ENCODE peak calls at places on chromosome 6, in six cellular contexts. O is prostate gland, G is MV-4-11, D is NCI-H2171 treated with DMSO at 0.1 percent for 48 hours, I is caudate nucleus, X is left ventricle myocardium superior. L is an unnamed sample.

GRCh38 chr6:145086197-145086596 is 649.1 kb downstream of the EPM2A start:
- DNase-seq in O (no peak), G (peak; percentile 39), D (peak; percentile 98), I (no peak), X (peak; percentile 27), L (peak; percentile 68)

GRCh38 chr6:101779051-101779844 is 385.7 kb downstream of the GRIK2 start:
- DNase-seq in O (no peak), G (peak; percentile 8), D (no peak), I (no peak), X (no peak), L (no peak)

GRCh38 chr6:116127771-116128493 is 2.0 kb upstream of the COL10A1 start:
- DNase-seq in O (no peak), G (no peak), D (no peak), I (no peak), X (no peak), L (no peak)

GRCh38 chr6:6219716-6220115 is 100.7 kb downstream of the F13A1 start:
- DNase-seq in O (no peak), G (no peak), D (no peak), I (no peak), X (no peak), L (no peak)

GRCh38 chr6:16721977-16722376 is 39.3 kb downstream of the ATXN1 start:
- DNase-seq in O (no peak), G (peak; percentile 27), D (no peak), I (no peak), X (no peak), L (no peak)

GRCh38 chr6:43090557-43090952 is 14.4 kb downstream of the PTK7 start:
- DNase-seq in O (peak; percentile 79), G (no peak), D (peak; percentile 35), I (no peak), X (no peak), L (no peak)

GRCh38 chr6:35079311-35080000 is 61.7 kb downstream of the TCP11 start:
- DNase-seq in O (no peak), G (no peak), D (no peak), I (no peak), X (no peak), L (no peak)

GRCh38 chr6:132780770-132781371 is 17.6 kb downstream of the SLC18B1 start:
- DNase-seq in O (no peak), G (peak; percentile 6), D (no peak), I (no peak), X (no peak), L (peak; percentile 28)

GRCh38 chr6:168226095-168226781 is 93.3 kb downstream of the DACT2 start:
- DNase-seq in O (no peak), G (no peak), D (no peak), I (no peak), X (no peak), L (no peak)

GRCh38 chr6:45326698-45327417 is 1.3 kb upstream of the RUNX2 start:
- DNase-seq in O (no peak), G (no peak), D (no peak), I (no peak), X (no peak), L (no peak)

GRCh38 chr6:25013249-25013648 is 77.5 kb upstream of the RIPOR2 start:
- DNase-seq in O (no peak), G (no peak), D (peak; percentile 64), I (no peak), X (no peak), L (no peak)

GRCh38 chr6:91560409-91560808 is 973.5 kb upstream of the MAP3K7 start:
- DNase-seq in O (no peak), G (no peak), D (no peak), I (no peak), X (no peak), L (no peak)

GRCh38 chr6:75620387-75621304 is 19.0 kb downstream of the SENP6 start:
- DNase-seq in O (no peak), G (no peak), D (no peak), I (no peak), X (no peak), L (no peak)

GRCh38 chr6:112180095-112180820 is 74.1 kb downstream of the LAMA4 start:
- DNase-seq in O (peak; percentile 78), G (peak; percentile 68), D (peak; percentile 92), I (no peak), X (no peak), L (peak; percentile 85)

GRCh38 chr6:30847971-30848441 is 36.3 kb upstream of the DDR1 start:
- DNase-seq in O (no peak), G (no peak), D (no peak), I (no peak), X (no peak), L (no peak)

GRCh38 chr6:53734473-53735299 is 60.1 kb upstream of the LRRC1 start:
- DNase-seq in O (no peak), G (peak; percentile 20), D (no peak), I (no peak), X (peak; percentile 51), L (peak; percentile 59)

GRCh38 chr6:11093065-11093590 is 506 bp upstream of the SMIM13 start:
- DNase-seq in O (peak; percentile 51), G (peak; percentile 37), D (peak; percentile 78), I (no peak), X (no peak), L (no peak)

GRCh38 chr6:291697-292505 is at the start of gene DUSP22:
- DNase-seq in O (peak; percentile 90), G (no peak), D (no peak), I (no peak), X (peak; percentile 94), L (peak; percentile 91)

GRCh38 chr6:135182993-135183531 is 2.0 kb downstream of the MYB start:
- DNase-seq in O (peak; percentile 46), G (peak; percentile 58), D (peak; percentile 66), I (peak; percentile 58), X (peak; percentile 35), L (peak; percentile 88)